ENCODE peak calls at places on chromosomes 11 and 22, in nine cellular contexts. X is PC-9; W is heart right ventricle; A is tibial nerve; B is fibroblast of mammary gland; C is NB4; J is CD4-positive, alpha-beta T cell; T is cardiac fibroblast; O is mucosa of descending colon. K is an unnamed sample.
A peak's percentile ranks its signal among the peaks of the same experiment; 100 is the strongest.

GRCh38 chr11:70695086-70695960 is 297.0 kb downstream of the CTTN start:
- DNase-seq in X (no peak), W (no peak), A (no peak), B (peak; percentile 11), C (no peak), J (no peak), T (no peak), O (no peak), K (no peak)

GRCh38 chr11:120917536-120918239 is 106.2 kb upstream of the TBCEL start:
- DNase-seq in X (no peak), W (no peak), A (no peak), B (no peak), C (no peak), J (no peak), T (no peak), O (no peak), K (no peak)

GRCh38 chr11:117444256-117445096 is 116.8 kb downstream of the CEP164 start:
- DNase-seq in X (no peak), W (no peak), A (no peak), B (no peak), C (no peak), J (no peak), T (no peak), O (no peak), K (no peak)

GRCh38 chr11:73003083-73003482 is 139.0 kb downstream of the FCHSD2 start:
- DNase-seq in X (no peak), W (no peak), A (no peak), B (no peak), C (no peak), J (no peak), T (no peak), O (no peak), K (no peak)

GRCh38 chr11:121199516-121199915 is 93.1 kb upstream of the SC5D start:
- DNase-seq in X (no peak), W (no peak), A (no peak), B (no peak), C (no peak), J (no peak), T (no peak), O (no peak), K (no peak)

GRCh38 chr11:21398195-21398594 is 728.8 kb downstream of the NELL1 start:
- DNase-seq in X (no peak), W (no peak), A (no peak), B (no peak), C (no peak), J (no peak), T (no peak), O (no peak), K (no peak)

GRCh38 chr11:24496728-24497396 is at the start of gene LUZP2:
- DNase-seq in X (peak; percentile 21), W (no peak), A (no peak), B (no peak), C (no peak), J (no peak), T (peak; percentile 18), O (peak; percentile 10), K (peak; percentile 68)

GRCh38 chr22:37674951-37675929 is at the start of gene LGALS1:
- DNase-seq in X (peak; percentile 97), W (peak; percentile 99), A (peak; percentile 97), B (peak; percentile 97), C (peak; percentile 94), J (peak; percentile 49), T (peak; percentile 99), O (peak; percentile 89), K (no peak)

GRCh38 chr11:105144887-105145286 is 5.3 kb upstream of the CARD18 start:
- DNase-seq in X (no peak), W (no peak), A (no peak), B (peak; percentile 59), C (no peak), J (no peak), T (peak; percentile 78), O (no peak), K (no peak)

GRCh38 chr11:120168108-120168959 is 30.4 kb upstream of the TRIM29 start:
- DNase-seq in X (no peak), W (no peak), A (no peak), B (peak; percentile 36), C (peak; percentile 6), J (no peak), T (no peak), O (no peak), K (no peak)

GRCh38 chr11:65491163-65491465 is 7.7 kb upstream of the MALAT1 start:
- DNase-seq in X (no peak), W (no peak), A (no peak), B (no peak), C (no peak), J (no peak), T (peak; percentile 51), O (no peak), K (no peak)

GRCh38 chr22:18970180-18970947 is 34.3 kb upstream of the PRODH start:
- DNase-seq in X (no peak), W (no peak), A (no peak), B (no peak), C (peak; percentile 26), J (no peak), T (no peak), O (no peak), K (no peak)
- TF ChIP-seq CTCF in X (no peak), W (no peak), A (no peak), B (no peak), C (no peak), J (no peak), T (no peak), O (no peak), K (peak; percentile 29)

GRCh38 chr22:44371741-44372525 is 59.2 kb upstream of the SHISAL1 start:
- DNase-seq in X (no peak), W (no peak), A (no peak), B (no peak), C (no peak), J (no peak), T (no peak), O (no peak), K (no peak)

GRCh38 chr22:44366372-44367310 is 53.9 kb upstream of the SHISAL1 start:
- DNase-seq in X (no peak), W (peak; percentile 34), A (no peak), B (no peak), C (no peak), J (no peak), T (no peak), O (no peak), K (no peak)

GRCh38 chr22:44369916-44370804 is 57.4 kb upstream of the SHISAL1 start:
- DNase-seq in X (no peak), W (no peak), A (no peak), B (no peak), C (no peak), J (no peak), T (no peak), O (no peak), K (no peak)

GRCh38 chr22:44368611-44369010 is 55.9 kb upstream of the SHISAL1 start:
- DNase-seq in X (no peak), W (no peak), A (no peak), B (no peak), C (no peak), J (no peak), T (no peak), O (no peak), K (no peak)

GRCh38 chr22:44369241-44369652 is 56.5 kb upstream of the SHISAL1 start:
- DNase-seq in X (no peak), W (no peak), A (no peak), B (no peak), C (no peak), J (no peak), T (no peak), O (no peak), K (no peak)
- TF ChIP-seq CTCF in X (peak; percentile 34), W (peak; percentile 8), A (no peak), B (no peak), C (peak; percentile 35), J (no peak), T (peak; percentile 20), O (no peak), K (no peak)

GRCh38 chr11:47469411-47470179 is 20.7 kb upstream of the RAPSN start:
- DNase-seq in X (no peak), W (no peak), A (no peak), B (peak; percentile 62), C (no peak), J (no peak), T (no peak), O (no peak), K (no peak)

GRCh38 chr11:47468598-47469214 is 19.8 kb upstream of the RAPSN start:
- DNase-seq in X (no peak), W (no peak), A (no peak), B (peak; percentile 39), C (no peak), J (no peak), T (no peak), O (no peak), K (no peak)

GRCh38 chr11:47466201-47466600 is 17.3 kb upstream of the RAPSN start:
- DNase-seq in X (no peak), W (no peak), A (no peak), B (peak; percentile 75), C (no peak), J (no peak), T (peak; percentile 80), O (no peak), K (no peak)

GRCh38 chr11:47466701-47467250 is 17.8 kb upstream of the RAPSN start:
- DNase-seq in X (peak; percentile 75), W (peak; percentile 45), A (no peak), B (peak; percentile 42), C (no peak), J (no peak), T (peak; percentile 33), O (peak; percentile 47), K (no peak)

DNA sequence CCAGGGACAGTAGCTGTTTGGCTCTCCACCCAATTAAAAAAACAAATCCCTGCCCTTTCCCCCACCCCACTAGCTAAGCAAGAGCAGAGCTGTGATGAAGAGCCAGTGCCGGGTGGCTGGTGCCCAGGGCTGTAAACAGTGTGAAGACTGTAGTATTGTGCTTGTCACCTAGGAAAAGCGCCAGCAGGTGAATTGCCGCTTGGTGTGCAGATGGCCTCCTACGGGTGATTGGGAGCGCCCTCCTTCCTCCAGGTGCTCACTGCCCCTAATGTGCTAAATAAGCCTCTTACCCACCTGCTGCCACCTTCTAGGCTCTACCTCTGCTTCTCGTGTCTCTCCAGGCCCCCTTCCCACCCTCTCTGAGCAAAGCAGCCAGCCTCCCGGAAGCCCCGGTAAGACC is 18.4 kb upstream of the RAPSN start:
- DNase-seq in X (peak; percentile 43), W (no peak), A (no peak), B (no peak), C (no peak), J (no peak), T (no peak), O (peak; percentile 66), K (no peak)
- TF ChIP-seq CTCF in X (no peak), W (no peak), A (no peak), B (no peak), C (no peak), J (no peak), T (no peak), O (no peak), K (no peak)

DNA sequence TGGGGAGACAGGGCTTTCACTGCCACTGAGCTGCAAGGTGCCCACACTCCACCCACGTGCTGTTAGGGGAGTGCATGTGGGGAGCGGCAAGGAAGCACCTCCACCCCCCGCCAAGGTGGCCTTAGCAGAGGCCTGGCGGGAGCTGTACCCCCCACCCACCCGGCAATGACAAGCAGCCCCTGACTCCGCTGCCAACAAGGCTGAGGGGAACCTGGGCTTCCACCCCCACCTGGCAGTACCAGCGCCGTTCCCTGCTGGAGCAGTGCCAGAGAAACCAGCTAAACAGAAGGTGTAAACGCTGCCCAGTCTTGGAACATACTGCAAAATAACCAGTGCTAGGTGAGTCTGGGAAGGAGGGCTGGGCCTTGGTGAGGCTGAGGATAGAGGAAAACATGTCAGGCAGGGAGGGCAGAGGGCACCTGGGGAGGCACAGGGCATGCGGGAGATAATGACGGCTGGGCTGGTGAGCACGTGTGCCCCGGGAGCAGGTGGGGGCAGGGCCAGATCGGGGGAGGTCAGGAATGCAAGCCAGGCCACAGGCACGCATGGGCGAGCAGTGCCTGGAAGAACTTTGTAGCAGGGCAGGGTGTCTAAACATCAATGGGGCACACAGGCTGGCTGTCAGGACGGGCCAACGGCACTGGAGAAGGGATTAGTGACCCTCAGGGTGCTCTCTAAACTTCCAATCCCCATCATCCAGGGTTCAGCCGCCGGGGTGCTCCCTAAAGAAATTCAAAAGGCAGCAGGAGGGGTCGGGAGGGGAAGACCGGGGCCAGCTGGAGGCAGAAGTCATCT is 6.6 kb downstream of the CERK start:
- DNase-seq in X (no peak), W (peak; percentile 71), A (no peak), B (no peak), C (no peak), J (no peak), T (no peak), O (peak; percentile 74), K (no peak)
- TF ChIP-seq CTCF in X (no peak), W (no peak), A (no peak), B (no peak), C (no peak), J (no peak), T (no peak), O (no peak), K (no peak)

K was measured in mesothelial cell of epicardium.